ENCODE peak calls at places on chromosomes 5 and 9, in ten cellular contexts. L is PC-3; W is Panc1; P is right cardiac atrium; X is left lung; D is pancreas; U is mucosa of descending colon; F is HCT116; R is CD8-positive, alpha-beta T cell; K is naive thymus-derived CD4-positive, alpha-beta T cell. G is an unnamed sample. For H3K4me1, the result is how much of the 10 kb centered on the place peaks cover.

GRCh38 chr9:86827893-86828292 is 119.4 kb downstream of the GAS1 start:
- ATAC-seq in L (no peak), W (no peak), P (peak), X (peak), D (peak), U (no peak), F (no peak), R (no peak), K (no peak), G (peak)

GRCh38 chr5:51203598-51203997 is 179.7 kb upstream of the ISL1 start:
- ATAC-seq in L (no peak), W (no peak), P (no peak), X (no peak), D (no peak), U (no peak), F (no peak), R (no peak), K (no peak), G (no peak)

GRCh38 chr5:34740306-34740891 is 84.3 kb downstream of the RAI14 start:
- ATAC-seq in L (no peak), W (no peak), P (peak), X (peak), D (peak), U (peak), F (no peak), R (no peak), K (no peak), G (no peak)

GRCh38 chr9:25964239-25964638 is 286.0 kb upstream of the TUSC1 start:
- ATAC-seq in L (peak), W (no peak), P (no peak), X (peak), D (peak), U (no peak), F (peak), R (no peak), K (no peak), G (no peak)

GRCh38 chr5:157963244-157963643 is 104.3 kb upstream of the CLINT1 start:
- ATAC-seq in L (no peak), W (no peak), P (no peak), X (no peak), D (no peak), U (no peak), F (no peak), R (no peak), K (no peak), G (no peak)

GRCh38 chr5:112653638-112654037 is 84.0 kb upstream of the APC start:
- ATAC-seq in L (no peak), W (no peak), P (no peak), X (no peak), D (no peak), U (no peak), F (no peak), R (no peak), K (no peak), G (no peak)

GRCh38 chr5:117249086-117249815 is 674.6 kb upstream of the SEMA6A start:
- ATAC-seq in L (no peak), W (no peak), P (no peak), X (no peak), D (no peak), U (no peak), F (no peak), R (no peak), K (no peak), G (no peak)

GRCh38 chr5:138775034-138775433 is 21.8 kb downstream of the CTNNA1 start:
- ATAC-seq in L (no peak), W (no peak), P (no peak), X (peak), D (no peak), U (no peak), F (no peak), R (no peak), K (no peak), G (no peak)

GRCh38 chr5:173201636-173202265 is 33.3 kb downstream of the NKX2-5 start:
- ATAC-seq in L (peak), W (peak), P (peak), X (peak), D (no peak), U (peak), F (peak), R (no peak), K (no peak), G (no peak)

GRCh38 chr5:128196791-128197190 is 113.2 kb downstream of the SLC12A2 start:
- ATAC-seq in L (no peak), W (no peak), P (no peak), X (no peak), D (no peak), U (no peak), F (no peak), R (peak), K (peak), G (no peak)

GRCh38 chr5:56251918-56252553 is 18.9 kb upstream of the ANKRD55 start:
- ATAC-seq in L (no peak), W (no peak), P (peak), X (no peak), D (no peak), U (no peak), F (no peak), R (no peak), K (no peak), G (peak)

GRCh38 chr9:74041588-74041987 is 455.5 kb upstream of the RORB start:
- ATAC-seq in L (no peak), W (no peak), P (no peak), X (no peak), D (no peak), U (no peak), F (no peak), R (no peak), K (no peak), G (no peak)

GRCh38 chr5:88377240-88377639 is 108.6 kb upstream of the TMEM161B start:
- ATAC-seq in L (no peak), W (no peak), P (no peak), X (no peak), D (no peak), U (no peak), F (no peak), R (no peak), K (no peak), G (no peak)

GRCh38 chr5:81068063-81068462 is 107.9 kb downstream of the RASGRF2 start:
- ATAC-seq in L (no peak), W (no peak), P (peak), X (no peak), D (no peak), U (no peak), F (no peak), R (no peak), K (no peak), G (no peak)

GRCh38 chr9:104075801-104076753 is 18.0 kb upstream of the SMC2 start:
- ATAC-seq in L (peak), W (no peak), P (no peak), X (peak), D (no peak), U (no peak), F (no peak), R (no peak), K (no peak), G (no peak)

GRCh38 chr9:101366038-101366756 is 18.6 kb downstream of the BAAT start:
- ATAC-seq in L (peak), W (no peak), P (no peak), X (no peak), D (peak), U (no peak), F (no peak), R (no peak), K (no peak), G (no peak)

GRCh38 chr5:179738725-179739124 is 6.1 kb downstream of the MAML1 start:
- ATAC-seq in L (no peak), W (no peak), P (no peak), X (no peak), D (no peak), U (peak), F (no peak), R (no peak), K (no peak), G (no peak)

GRCh38 chr9:17556935-17557334 is 21.9 kb upstream of the SH3GL2 start:
- ATAC-seq in L (no peak), W (no peak), P (no peak), X (peak), D (no peak), U (no peak), F (no peak), R (no peak), K (no peak), G (no peak)

GRCh38 chr5:22391956-22392355 is 461.2 kb downstream of the CDH12 start:
- ATAC-seq in L (no peak), W (no peak), P (no peak), X (no peak), D (no peak), U (no peak), F (no peak), R (no peak), K (no peak), G (no peak)

GRCh38 chr5:1050449-1051365 is 42.1 kb downstream of the NKD2 start:
- ATAC-seq in L (no peak), W (peak), P (peak), X (no peak), D (no peak), U (no peak), F (no peak), R (no peak), K (no peak), G (no peak)

GRCh38 chr5:10977011-10977410 is 216.0 kb upstream of the DAP start:
- ATAC-seq in L (no peak), W (no peak), P (no peak), X (no peak), D (no peak), U (no peak), F (no peak), R (no peak), K (no peak), G (no peak)

GRCh38 chr9:92798358-92798757 is 33.7 kb upstream of the BICD2 start:
- ATAC-seq in L (no peak), W (no peak), P (no peak), X (no peak), D (no peak), U (no peak), F (no peak), R (no peak), K (no peak), G (no peak)

GRCh38 chr5:58681943-58682342 is 99.1 kb downstream of the RAB3C start:
- ATAC-seq in L (no peak), W (no peak), P (no peak), X (no peak), D (no peak), U (no peak), F (no peak), R (no peak), K (no peak), G (no peak)
- H3K4me1 ChIP-seq in L (under half), W (under half), P (under half), X (under half), D (under half), U (under half), F (under half), R (under half), K (under half), G (under half)

GRCh38 chr5:87282254-87282653 is 14.6 kb downstream of the RASA1 start:
- ATAC-seq in L (no peak), W (no peak), P (no peak), X (no peak), D (no peak), U (no peak), F (no peak), R (peak), K (peak), G (no peak)

GRCh38 chr5:87276655-87277054 is 9.0 kb downstream of the RASA1 start:
- ATAC-seq in L (no peak), W (no peak), P (no peak), X (no peak), D (no peak), U (no peak), F (no peak), R (no peak), K (no peak), G (no peak)

DNA sequence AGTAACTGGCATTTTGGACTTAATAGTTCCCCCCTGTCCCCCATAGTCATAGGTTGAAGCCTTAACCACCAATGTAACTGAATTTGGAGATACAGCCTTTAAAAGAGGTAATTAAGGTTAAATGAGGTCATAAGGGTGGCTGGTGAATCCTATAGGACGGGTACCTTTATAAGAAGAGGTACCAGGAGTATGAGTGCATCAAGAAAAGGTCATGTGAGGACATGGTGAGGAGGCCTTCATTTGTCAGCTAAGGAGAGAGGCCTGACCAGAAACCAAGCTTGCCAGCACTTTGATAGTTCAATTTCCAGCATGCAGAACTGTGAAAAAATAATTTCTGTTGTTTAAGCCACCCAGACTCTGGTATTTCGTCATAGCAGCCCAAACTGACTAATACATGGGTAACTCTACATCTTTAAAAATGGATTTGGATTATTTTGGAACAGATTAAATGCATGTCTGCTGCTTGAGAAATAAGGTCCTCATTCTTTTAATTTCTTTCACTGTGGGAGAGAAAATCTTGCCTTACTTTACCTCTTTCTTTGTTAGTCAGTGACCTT is 9.7 kb downstream of the RASA1 start:
- ATAC-seq in L (no peak), W (no peak), P (no peak), X (no peak), D (no peak), U (no peak), F (no peak), R (no peak), K (no peak), G (no peak)
- H3K4me3 ChIP-seq in L (no peak), W (no peak), P (no peak), X (no peak), D (no peak), U (no peak), F (no peak), R (no peak), K (no peak), G (no peak)

DNA sequence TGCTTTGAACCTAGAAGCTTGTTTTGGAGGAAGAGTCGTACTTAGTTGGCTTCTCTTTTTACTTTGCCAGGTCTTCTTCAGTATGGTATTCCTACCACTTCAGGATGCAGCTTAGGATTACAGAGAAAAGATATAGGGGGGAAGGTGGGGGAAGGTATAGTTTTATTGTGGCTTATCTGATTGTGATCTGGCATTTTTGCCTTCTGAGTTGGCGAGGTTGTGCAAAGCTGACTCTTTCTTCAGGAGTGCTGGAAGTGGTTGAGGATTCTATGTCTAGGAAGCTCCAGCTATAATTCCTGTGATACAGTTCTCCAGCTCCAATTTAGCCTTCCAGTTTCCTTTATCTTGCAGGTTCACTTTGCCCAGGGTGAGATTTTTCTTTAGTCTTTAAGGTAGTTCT is 7.0 kb downstream of the CDC42SE2 start:
- ATAC-seq in L (peak), W (peak), P (no peak), X (no peak), D (no peak), U (peak), F (peak), R (no peak), K (no peak), G (no peak)
- H3K4me1 ChIP-seq in L (under half), W (under half), P (under half), X (half or more), D (under half), U (under half), F (under half), R (half or more), K (under half), G (under half)

GRCh38 chr5:41896230-41896629 is 7.9 kb upstream of the RIMOC1 start:
- ATAC-seq in L (no peak), W (no peak), P (no peak), X (no peak), D (no peak), U (no peak), F (no peak), R (no peak), K (no peak), G (no peak)
- H3K4me3 ChIP-seq in L (no peak), W (no peak), P (no peak), X (no peak), D (no peak), U (no peak), F (no peak), R (no peak), K (no peak), G (no peak)

GRCh38 chr9:81682177-81682576 is 7.2 kb downstream of the TLE1 start:
- ATAC-seq in L (no peak), W (no peak), P (no peak), X (no peak), D (no peak), U (no peak), F (no peak), R (no peak), K (no peak), G (no peak)
- H3K4me1 ChIP-seq in L (under half), W (under half), P (under half), X (under half), D (under half), U (under half), F (under half), R (under half), K (under half), G (under half)